ENCODE peak calls at places on chromosomes 3 and 15, in seven cellular contexts. One of them, this sample, is unnamed.

GRCh38 chr15:38474155-38474757 is 20.3 kb downstream of the FAM98B start:
- DNase-seq in neuronal stem cell: peak
- DNase-seq in fibroblast of the aortic adventitia: peak
- DNase-seq in fibroblast of mammary gland: peak
- DNase-seq in astrocyte of the spinal cord: peak
- DNase-seq in heart right ventricle: no peak
- DNase-seq in NT2/D1: no peak
- DNase-seq in this sample: peak

GRCh38 chr3:82163907-82164520 is 402.6 kb upstream of the GBE1 start:
- DNase-seq in neuronal stem cell: no peak
- DNase-seq in fibroblast of the aortic adventitia: peak
- DNase-seq in fibroblast of mammary gland: peak
- DNase-seq in astrocyte of the spinal cord: peak
- DNase-seq in heart right ventricle: no peak
- DNase-seq in NT2/D1: peak
- DNase-seq in this sample: peak

GRCh38 chr3:195450731-195451229 is 8.0 kb upstream of the ACAP2 start:
- DNase-seq in neuronal stem cell: no peak
- DNase-seq in fibroblast of the aortic adventitia: peak
- DNase-seq in fibroblast of mammary gland: peak
- DNase-seq in astrocyte of the spinal cord: peak
- DNase-seq in heart right ventricle: no peak
- DNase-seq in NT2/D1: no peak
- DNase-seq in this sample: no peak

GRCh38 chr3:135917076-135917475 is 48.5 kb upstream of the PPP2R3A start:
- DNase-seq in neuronal stem cell: no peak
- DNase-seq in fibroblast of the aortic adventitia: no peak
- DNase-seq in fibroblast of mammary gland: no peak
- DNase-seq in astrocyte of the spinal cord: no peak
- DNase-seq in heart right ventricle: no peak
- DNase-seq in NT2/D1: no peak
- DNase-seq in this sample: no peak

GRCh38 chr3:12758025-12758830 is 831 bp downstream of the TMEM40 start:
- DNase-seq in neuronal stem cell: no peak
- DNase-seq in fibroblast of the aortic adventitia: peak
- DNase-seq in fibroblast of mammary gland: peak
- DNase-seq in astrocyte of the spinal cord: peak
- DNase-seq in heart right ventricle: peak
- DNase-seq in NT2/D1: no peak
- DNase-seq in this sample: no peak

GRCh38 chr15:77988386-77989301 is 88.9 kb downstream of the TBC1D2B start:
- DNase-seq in neuronal stem cell: no peak
- DNase-seq in fibroblast of the aortic adventitia: no peak
- DNase-seq in fibroblast of mammary gland: no peak
- DNase-seq in astrocyte of the spinal cord: no peak
- DNase-seq in heart right ventricle: no peak
- DNase-seq in NT2/D1: no peak
- DNase-seq in this sample: no peak

GRCh38 chr3:182793663-182794454 is 555 bp downstream of the ATP11B start:
- DNase-seq in neuronal stem cell: peak
- DNase-seq in fibroblast of the aortic adventitia: peak
- DNase-seq in fibroblast of mammary gland: peak
- DNase-seq in astrocyte of the spinal cord: peak
- DNase-seq in heart right ventricle: peak
- DNase-seq in NT2/D1: peak
- DNase-seq in this sample: no peak

GRCh38 chr3:165725296-165725695 is 111.9 kb downstream of the BCHE start:
- DNase-seq in neuronal stem cell: no peak
- DNase-seq in fibroblast of the aortic adventitia: peak
- DNase-seq in fibroblast of mammary gland: no peak
- DNase-seq in astrocyte of the spinal cord: no peak
- DNase-seq in heart right ventricle: no peak
- DNase-seq in NT2/D1: no peak
- DNase-seq in this sample: no peak

GRCh38 chr3:102353148-102353547 is 81.7 kb upstream of the ZPLD1 start:
- DNase-seq in neuronal stem cell: no peak
- DNase-seq in fibroblast of the aortic adventitia: peak
- DNase-seq in fibroblast of mammary gland: peak
- DNase-seq in astrocyte of the spinal cord: no peak
- DNase-seq in heart right ventricle: no peak
- DNase-seq in NT2/D1: no peak
- DNase-seq in this sample: no peak

GRCh38 chr3:145698252-145698651 is 462.7 kb downstream of the PLOD2 start:
- DNase-seq in neuronal stem cell: no peak
- DNase-seq in fibroblast of the aortic adventitia: peak
- DNase-seq in fibroblast of mammary gland: peak
- DNase-seq in astrocyte of the spinal cord: no peak
- DNase-seq in heart right ventricle: no peak
- DNase-seq in NT2/D1: no peak
- DNase-seq in this sample: no peak

GRCh38 chr3:194537732-194538247 is 51.0 kb upstream of the ATP13A3 start:
- DNase-seq in neuronal stem cell: no peak
- DNase-seq in fibroblast of the aortic adventitia: peak
- DNase-seq in fibroblast of mammary gland: peak
- DNase-seq in astrocyte of the spinal cord: peak
- DNase-seq in heart right ventricle: no peak
- DNase-seq in NT2/D1: no peak
- DNase-seq in this sample: no peak

GRCh38 chr3:156353535-156353934 is 201.4 kb downstream of the SSR3 start:
- DNase-seq in neuronal stem cell: no peak
- DNase-seq in fibroblast of the aortic adventitia: peak
- DNase-seq in fibroblast of mammary gland: peak
- DNase-seq in astrocyte of the spinal cord: no peak
- DNase-seq in heart right ventricle: no peak
- DNase-seq in NT2/D1: no peak
- DNase-seq in this sample: no peak

GRCh38 chr3:107241217-107241616 is 136.0 kb upstream of the CCDC54 start:
- DNase-seq in neuronal stem cell: peak
- DNase-seq in fibroblast of the aortic adventitia: no peak
- DNase-seq in fibroblast of mammary gland: peak
- DNase-seq in astrocyte of the spinal cord: peak
- DNase-seq in heart right ventricle: peak
- DNase-seq in NT2/D1: no peak
- DNase-seq in this sample: peak

GRCh38 chr15:70722266-70723123 is 40.9 kb downstream of the UACA start:
- DNase-seq in neuronal stem cell: no peak
- DNase-seq in fibroblast of the aortic adventitia: peak
- DNase-seq in fibroblast of mammary gland: peak
- DNase-seq in astrocyte of the spinal cord: peak
- DNase-seq in heart right ventricle: no peak
- DNase-seq in NT2/D1: peak
- DNase-seq in this sample: peak

GRCh38 chr15:63288778-63289378 is 11.5 kb downstream of the APH1B start:
- DNase-seq in neuronal stem cell: no peak
- DNase-seq in fibroblast of the aortic adventitia: peak
- DNase-seq in fibroblast of mammary gland: peak
- DNase-seq in astrocyte of the spinal cord: peak
- DNase-seq in heart right ventricle: no peak
- DNase-seq in NT2/D1: no peak
- DNase-seq in this sample: peak

GRCh38 chr15:77506311-77507150 is 85.8 kb downstream of the HMG20A start:
- DNase-seq in neuronal stem cell: no peak
- DNase-seq in fibroblast of the aortic adventitia: peak
- DNase-seq in fibroblast of mammary gland: peak
- DNase-seq in astrocyte of the spinal cord: peak
- DNase-seq in heart right ventricle: peak
- DNase-seq in NT2/D1: no peak
- DNase-seq in this sample: no peak

GRCh38 chr15:53670701-53671100 is 88.8 kb downstream of the WDR72 start:
- DNase-seq in neuronal stem cell: no peak
- DNase-seq in fibroblast of the aortic adventitia: no peak
- DNase-seq in fibroblast of mammary gland: no peak
- DNase-seq in astrocyte of the spinal cord: no peak
- DNase-seq in heart right ventricle: no peak
- DNase-seq in NT2/D1: no peak
- DNase-seq in this sample: no peak

GRCh38 chr15:31606261-31606669 is 279.6 kb downstream of the KLF13 start:
- DNase-seq in neuronal stem cell: no peak
- DNase-seq in fibroblast of the aortic adventitia: peak
- DNase-seq in fibroblast of mammary gland: peak
- DNase-seq in astrocyte of the spinal cord: peak
- DNase-seq in heart right ventricle: no peak
- DNase-seq in NT2/D1: no peak
- DNase-seq in this sample: no peak

GRCh38 chr3:49799761-49800160 is at the start of gene CDHR4:
- DNase-seq in neuronal stem cell: no peak
- DNase-seq in fibroblast of the aortic adventitia: peak
- DNase-seq in fibroblast of mammary gland: peak
- DNase-seq in astrocyte of the spinal cord: peak
- DNase-seq in heart right ventricle: no peak
- DNase-seq in NT2/D1: no peak
- DNase-seq in this sample: peak

GRCh38 chr3:128873623-128874022 is 5.8 kb upstream of the ACAD9 start:
- DNase-seq in neuronal stem cell: no peak
- DNase-seq in fibroblast of the aortic adventitia: no peak
- DNase-seq in fibroblast of mammary gland: no peak
- DNase-seq in astrocyte of the spinal cord: no peak
- DNase-seq in heart right ventricle: no peak
- DNase-seq in NT2/D1: no peak
- DNase-seq in this sample: no peak

GRCh38 chr3:177615015-177615414 is 417.7 kb upstream of the TBL1XR1 start:
- DNase-seq in neuronal stem cell: no peak
- DNase-seq in fibroblast of the aortic adventitia: peak
- DNase-seq in fibroblast of mammary gland: peak
- DNase-seq in astrocyte of the spinal cord: peak
- DNase-seq in heart right ventricle: peak
- DNase-seq in NT2/D1: no peak
- DNase-seq in this sample: no peak

GRCh38 chr15:88810449-88810848 is 7.2 kb downstream of the ACAN start:
- DNase-seq in neuronal stem cell: no peak
- DNase-seq in fibroblast of the aortic adventitia: no peak
- DNase-seq in fibroblast of mammary gland: peak
- DNase-seq in astrocyte of the spinal cord: no peak
- DNase-seq in heart right ventricle: no peak
- DNase-seq in NT2/D1: no peak
- DNase-seq in this sample: no peak

GRCh38 chr15:70318996-70319465 is 221.3 kb upstream of the TLE3 start:
- DNase-seq in neuronal stem cell: no peak
- DNase-seq in fibroblast of the aortic adventitia: peak
- DNase-seq in fibroblast of mammary gland: peak
- DNase-seq in astrocyte of the spinal cord: peak
- DNase-seq in heart right ventricle: no peak
- DNase-seq in NT2/D1: no peak
- DNase-seq in this sample: no peak

GRCh38 chr15:67854358-67854757 is 14.5 kb upstream of the RNU6-1 start:
- DNase-seq in neuronal stem cell: no peak
- DNase-seq in fibroblast of the aortic adventitia: no peak
- DNase-seq in fibroblast of mammary gland: no peak
- DNase-seq in astrocyte of the spinal cord: no peak
- DNase-seq in heart right ventricle: no peak
- DNase-seq in NT2/D1: no peak
- DNase-seq in this sample: no peak

GRCh38 chr3:62686916-62687315 is 188.3 kb downstream of the CADPS start:
- DNase-seq in neuronal stem cell: no peak
- DNase-seq in fibroblast of the aortic adventitia: no peak
- DNase-seq in fibroblast of mammary gland: no peak
- DNase-seq in astrocyte of the spinal cord: no peak
- DNase-seq in heart right ventricle: no peak
- DNase-seq in NT2/D1: no peak
- DNase-seq in this sample: no peak

GRCh38 chr15:40163657-40164416 is 3.0 kb downstream of the BUB1B start:
- DNase-seq in neuronal stem cell: no peak
- DNase-seq in fibroblast of the aortic adventitia: no peak
- DNase-seq in fibroblast of mammary gland: no peak
- DNase-seq in astrocyte of the spinal cord: no peak
- DNase-seq in heart right ventricle: no peak
- DNase-seq in NT2/D1: no peak
- DNase-seq in this sample: no peak

GRCh38 chr15:40160021-40160420 is 848 bp upstream of the BUB1B start:
- DNase-seq in neuronal stem cell: no peak
- DNase-seq in fibroblast of the aortic adventitia: no peak
- DNase-seq in fibroblast of mammary gland: no peak
- DNase-seq in astrocyte of the spinal cord: no peak
- DNase-seq in heart right ventricle: no peak
- DNase-seq in NT2/D1: no peak
- DNase-seq in this sample: no peak

GRCh38 chr15:40161693-40162401 is 978 bp downstream of the BUB1B start:
- DNase-seq in neuronal stem cell: no peak
- DNase-seq in fibroblast of the aortic adventitia: no peak
- DNase-seq in fibroblast of mammary gland: no peak
- DNase-seq in astrocyte of the spinal cord: no peak
- DNase-seq in heart right ventricle: no peak
- DNase-seq in NT2/D1: no peak
- DNase-seq in this sample: no peak

GRCh38 chr15:40160689-40161688 is at the start of gene BUB1B:
- DNase-seq in neuronal stem cell: peak
- DNase-seq in fibroblast of the aortic adventitia: peak
- DNase-seq in fibroblast of mammary gland: peak
- DNase-seq in astrocyte of the spinal cord: peak
- DNase-seq in heart right ventricle: peak
- DNase-seq in NT2/D1: peak
- DNase-seq in this sample: peak

DNA sequence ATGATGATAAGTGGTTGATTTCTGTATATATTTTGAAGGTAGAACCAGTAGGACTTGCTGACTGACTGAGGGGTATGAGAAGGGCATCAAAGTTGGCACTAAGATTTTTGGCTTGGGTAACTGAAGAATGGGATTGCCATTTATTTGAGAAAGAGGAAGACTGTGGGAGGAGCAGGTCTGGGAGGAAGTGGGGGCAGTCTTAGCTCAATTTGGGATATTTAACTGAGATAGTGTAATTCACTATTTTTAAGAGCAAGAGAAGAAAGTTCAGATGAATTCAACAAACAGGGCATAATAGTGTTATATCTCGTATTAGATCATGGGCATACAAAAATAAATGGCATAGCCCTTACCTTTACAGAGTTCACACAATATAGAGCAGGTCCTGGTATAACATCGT is 1.7 kb downstream of the BUB1B start:
- DNase-seq in neuronal stem cell: no peak
- DNase-seq in fibroblast of the aortic adventitia: no peak
- DNase-seq in fibroblast of mammary gland: no peak
- DNase-seq in astrocyte of the spinal cord: no peak
- DNase-seq in heart right ventricle: no peak
- DNase-seq in NT2/D1: no peak
- DNase-seq in this sample: no peak
- H3K4me3 ChIP-seq in neuronal stem cell: peak
- H3K4me3 ChIP-seq in fibroblast of the aortic adventitia: peak
- H3K4me3 ChIP-seq in fibroblast of mammary gland: peak
- H3K4me3 ChIP-seq in astrocyte of the spinal cord: peak
- H3K4me3 ChIP-seq in heart right ventricle: peak
- H3K4me3 ChIP-seq in NT2/D1: peak
- H3K4me3 ChIP-seq in this sample: peak

GRCh38 chr3:168341965-168342719 is 246.4 kb upstream of the GOLIM4 start:
- DNase-seq in neuronal stem cell: no peak
- DNase-seq in fibroblast of the aortic adventitia: no peak
- DNase-seq in fibroblast of mammary gland: no peak
- DNase-seq in astrocyte of the spinal cord: peak
- DNase-seq in heart right ventricle: no peak
- DNase-seq in NT2/D1: no peak
- DNase-seq in this sample: no peak
- H3K4me3 ChIP-seq in neuronal stem cell: no peak
- H3K4me3 ChIP-seq in fibroblast of the aortic adventitia: no peak
- H3K4me3 ChIP-seq in fibroblast of mammary gland: no peak
- H3K4me3 ChIP-seq in astrocyte of the spinal cord: no peak
- H3K4me3 ChIP-seq in heart right ventricle: no peak
- H3K4me3 ChIP-seq in NT2/D1: no peak
- H3K4me3 ChIP-seq in this sample: no peak

GRCh38 chr15:29675791-29676301 is 146.4 kb downstream of the TJP1 start:
- DNase-seq in neuronal stem cell: no peak
- DNase-seq in fibroblast of the aortic adventitia: no peak
- DNase-seq in fibroblast of mammary gland: no peak
- DNase-seq in astrocyte of the spinal cord: no peak
- DNase-seq in heart right ventricle: no peak
- DNase-seq in NT2/D1: no peak
- DNase-seq in this sample: no peak
- H3K4me3 ChIP-seq in neuronal stem cell: no peak
- H3K4me3 ChIP-seq in fibroblast of the aortic adventitia: peak
- H3K4me3 ChIP-seq in fibroblast of mammary gland: peak
- H3K4me3 ChIP-seq in astrocyte of the spinal cord: peak
- H3K4me3 ChIP-seq in heart right ventricle: no peak
- H3K4me3 ChIP-seq in NT2/D1: peak
- H3K4me3 ChIP-seq in this sample: no peak

GRCh38 chr15:74432271-74432967 is 1.3 kb downstream of the SEMA7A start:
- DNase-seq in neuronal stem cell: no peak
- DNase-seq in fibroblast of the aortic adventitia: no peak
- DNase-seq in fibroblast of mammary gland: no peak
- DNase-seq in astrocyte of the spinal cord: no peak
- DNase-seq in heart right ventricle: no peak
- DNase-seq in NT2/D1: no peak
- DNase-seq in this sample: no peak
- H3K4me3 ChIP-seq in neuronal stem cell: peak
- H3K4me3 ChIP-seq in fibroblast of the aortic adventitia: peak
- H3K4me3 ChIP-seq in fibroblast of mammary gland: peak
- H3K4me3 ChIP-seq in astrocyte of the spinal cord: peak
- H3K4me3 ChIP-seq in heart right ventricle: peak
- H3K4me3 ChIP-seq in NT2/D1: peak
- H3K4me3 ChIP-seq in this sample: peak